ENCODE peak calls at places on chromosome 17, in ten cellular contexts. One of them, this sample, is unnamed.
A peak's percentile ranks its signal among the peaks of the same experiment; 100 is the strongest.

GRCh38 chr17:8163978-8164814 is 1.4 kb upstream of the VAMP2 start:
- DNase-seq in nephron progenitor cell: peak; percentile 54
- DNase-seq in HuH-7: no peak
- DNase-seq in HT1080: peak; percentile 38
- DNase-seq in GM23248: peak; percentile 87
- DNase-seq in central memory CD8-positive, alpha-beta T cell: peak; percentile 80
- DNase-seq in pulmonary artery endothelial cell: no peak
- DNase-seq in nucleus accumbens: peak; percentile 74
- DNase-seq in iPS-NIHi11: no peak
- DNase-seq in ecto neural progenitor cell: peak; percentile 59
- DNase-seq in this sample: no peak

GRCh38 chr17:60887607-60888028 is 210.0 kb downstream of the BCAS3 start:
- DNase-seq in nephron progenitor cell: no peak
- DNase-seq in HuH-7: no peak
- DNase-seq in HT1080: no peak
- DNase-seq in GM23248: no peak
- DNase-seq in central memory CD8-positive, alpha-beta T cell: no peak
- DNase-seq in pulmonary artery endothelial cell: no peak
- DNase-seq in nucleus accumbens: no peak
- DNase-seq in iPS-NIHi11: no peak
- DNase-seq in ecto neural progenitor cell: no peak
- DNase-seq in this sample: no peak

GRCh38 chr17:13594762-13595697 is 6.7 kb downstream of the HS3ST3A1 start:
- DNase-seq in nephron progenitor cell: peak; percentile 85
- DNase-seq in HuH-7: peak; percentile 69
- DNase-seq in HT1080: peak; percentile 76
- DNase-seq in GM23248: peak; percentile 88
- DNase-seq in central memory CD8-positive, alpha-beta T cell: peak; percentile 62
- DNase-seq in pulmonary artery endothelial cell: peak; percentile 19
- DNase-seq in nucleus accumbens: peak; percentile 3
- DNase-seq in iPS-NIHi11: peak; percentile 52
- DNase-seq in ecto neural progenitor cell: peak; percentile 88
- DNase-seq in this sample: peak; percentile 85

GRCh38 chr17:62100050-62100449 is 35.0 kb upstream of the MED13 start:
- DNase-seq in nephron progenitor cell: no peak
- DNase-seq in HuH-7: no peak
- DNase-seq in HT1080: no peak
- DNase-seq in GM23248: no peak
- DNase-seq in central memory CD8-positive, alpha-beta T cell: no peak
- DNase-seq in pulmonary artery endothelial cell: no peak
- DNase-seq in nucleus accumbens: no peak
- DNase-seq in iPS-NIHi11: no peak
- DNase-seq in ecto neural progenitor cell: no peak
- DNase-seq in this sample: no peak

GRCh38 chr17:63798572-63799113 is 24.7 kb downstream of the DDX42 start:
- DNase-seq in nephron progenitor cell: no peak
- DNase-seq in HuH-7: no peak
- DNase-seq in HT1080: no peak
- DNase-seq in GM23248: no peak
- DNase-seq in central memory CD8-positive, alpha-beta T cell: no peak
- DNase-seq in pulmonary artery endothelial cell: no peak
- DNase-seq in nucleus accumbens: no peak
- DNase-seq in iPS-NIHi11: no peak
- DNase-seq in ecto neural progenitor cell: no peak
- DNase-seq in this sample: no peak

GRCh38 chr17:54408741-54409140 is 491.9 kb upstream of the TOM1L1 start:
- DNase-seq in nephron progenitor cell: no peak
- DNase-seq in HuH-7: no peak
- DNase-seq in HT1080: peak; percentile 58
- DNase-seq in GM23248: no peak
- DNase-seq in central memory CD8-positive, alpha-beta T cell: no peak
- DNase-seq in pulmonary artery endothelial cell: no peak
- DNase-seq in nucleus accumbens: no peak
- DNase-seq in iPS-NIHi11: no peak
- DNase-seq in ecto neural progenitor cell: no peak
- DNase-seq in this sample: no peak

GRCh38 chr17:71117461-71117860 is 948.1 kb downstream of the KCNJ2 start:
- DNase-seq in nephron progenitor cell: no peak
- DNase-seq in HuH-7: no peak
- DNase-seq in HT1080: no peak
- DNase-seq in GM23248: no peak
- DNase-seq in central memory CD8-positive, alpha-beta T cell: no peak
- DNase-seq in pulmonary artery endothelial cell: no peak
- DNase-seq in nucleus accumbens: no peak
- DNase-seq in iPS-NIHi11: no peak
- DNase-seq in ecto neural progenitor cell: no peak
- DNase-seq in this sample: no peak

GRCh38 chr17:67959510-67959909 is 36.8 kb downstream of the C17orf58 start:
- DNase-seq in nephron progenitor cell: no peak
- DNase-seq in HuH-7: no peak
- DNase-seq in HT1080: no peak
- DNase-seq in GM23248: no peak
- DNase-seq in central memory CD8-positive, alpha-beta T cell: no peak
- DNase-seq in pulmonary artery endothelial cell: no peak
- DNase-seq in nucleus accumbens: no peak
- DNase-seq in iPS-NIHi11: peak; percentile 43
- DNase-seq in ecto neural progenitor cell: no peak
- DNase-seq in this sample: no peak

GRCh38 chr17:43823350-43824084 is 9.4 kb downstream of the MPP3 start:
- DNase-seq in nephron progenitor cell: no peak
- DNase-seq in HuH-7: no peak
- DNase-seq in HT1080: no peak
- DNase-seq in GM23248: no peak
- DNase-seq in central memory CD8-positive, alpha-beta T cell: no peak
- DNase-seq in pulmonary artery endothelial cell: no peak
- DNase-seq in nucleus accumbens: no peak
- DNase-seq in iPS-NIHi11: no peak
- DNase-seq in ecto neural progenitor cell: no peak
- DNase-seq in this sample: no peak

GRCh38 chr17:75370288-75370687 is 35.2 kb downstream of the GRB2 start:
- DNase-seq in nephron progenitor cell: no peak
- DNase-seq in HuH-7: no peak
- DNase-seq in HT1080: no peak
- DNase-seq in GM23248: no peak
- DNase-seq in central memory CD8-positive, alpha-beta T cell: no peak
- DNase-seq in pulmonary artery endothelial cell: no peak
- DNase-seq in nucleus accumbens: no peak
- DNase-seq in iPS-NIHi11: no peak
- DNase-seq in ecto neural progenitor cell: no peak
- DNase-seq in this sample: no peak

GRCh38 chr17:49739662-49740271 is 24.2 kb downstream of the FAM117A start:
- DNase-seq in nephron progenitor cell: no peak
- DNase-seq in HuH-7: peak; percentile 23
- DNase-seq in HT1080: no peak
- DNase-seq in GM23248: no peak
- DNase-seq in central memory CD8-positive, alpha-beta T cell: peak; percentile 98
- DNase-seq in pulmonary artery endothelial cell: no peak
- DNase-seq in nucleus accumbens: no peak
- DNase-seq in iPS-NIHi11: no peak
- DNase-seq in ecto neural progenitor cell: no peak
- DNase-seq in this sample: no peak

GRCh38 chr17:40068917-40069750 is 6.4 kb downstream of the THRA start:
- DNase-seq in nephron progenitor cell: no peak
- DNase-seq in HuH-7: no peak
- DNase-seq in HT1080: peak; percentile 62
- DNase-seq in GM23248: peak; percentile 94
- DNase-seq in central memory CD8-positive, alpha-beta T cell: peak; percentile 48
- DNase-seq in pulmonary artery endothelial cell: no peak
- DNase-seq in nucleus accumbens: peak; percentile 93
- DNase-seq in iPS-NIHi11: no peak
- DNase-seq in ecto neural progenitor cell: peak; percentile 54
- DNase-seq in this sample: no peak

GRCh38 chr17:1179635-1180433 is at the start of gene ABR:
- DNase-seq in nephron progenitor cell: peak; percentile 78
- DNase-seq in HuH-7: no peak
- DNase-seq in HT1080: no peak
- DNase-seq in GM23248: peak; percentile 68
- DNase-seq in central memory CD8-positive, alpha-beta T cell: peak; percentile 14
- DNase-seq in pulmonary artery endothelial cell: no peak
- DNase-seq in nucleus accumbens: peak; percentile 63
- DNase-seq in iPS-NIHi11: peak; percentile 87
- DNase-seq in ecto neural progenitor cell: peak; percentile 90
- DNase-seq in this sample: peak; percentile 67

GRCh38 chr17:46876353-46876887 is 25.0 kb downstream of the WNT9B start:
- DNase-seq in nephron progenitor cell: peak; percentile 17
- DNase-seq in HuH-7: peak; percentile 84
- DNase-seq in HT1080: no peak
- DNase-seq in GM23248: no peak
- DNase-seq in central memory CD8-positive, alpha-beta T cell: no peak
- DNase-seq in pulmonary artery endothelial cell: no peak
- DNase-seq in nucleus accumbens: no peak
- DNase-seq in iPS-NIHi11: peak; percentile 82
- DNase-seq in ecto neural progenitor cell: no peak
- DNase-seq in this sample: no peak

GRCh38 chr17:36127199-36127881 is 23.7 kb downstream of the CCL4 start:
- DNase-seq in nephron progenitor cell: no peak
- DNase-seq in HuH-7: no peak
- DNase-seq in HT1080: no peak
- DNase-seq in GM23248: no peak
- DNase-seq in central memory CD8-positive, alpha-beta T cell: no peak
- DNase-seq in pulmonary artery endothelial cell: no peak
- DNase-seq in nucleus accumbens: no peak
- DNase-seq in iPS-NIHi11: no peak
- DNase-seq in ecto neural progenitor cell: no peak
- DNase-seq in this sample: no peak